ENCODE peak calls at places on chromosomes 16 and 17, in five cellular contexts. F is tibial nerve, Y is K562, I is transverse colon, H is HCT116. T is an unnamed sample.

GRCh38 chr17:64635647-64636305 is 26.3 kb downstream of the SMURF2 start:
- DNase-seq in I (no peak), Y (no peak), H (no peak), F (no peak), T (no peak)

GRCh38 chr17:13323990-13324389 is 277.7 kb downstream of the HS3ST3A1 start:
- DNase-seq in Y (no peak), I (no peak), H (no peak), F (no peak), T (no peak)

GRCh38 chr16:17223576-17223975 is 247.2 kb downstream of the XYLT1 start:
- DNase-seq in F (no peak), H (no peak), I (no peak), Y (no peak), T (no peak)

GRCh38 chr16:15694499-15694898 is 44.5 kb downstream of the NDE1 start:
- DNase-seq in F (no peak), H (no peak), Y (no peak), I (no peak), T (no peak)

GRCh38 chr17:79049821-79050220 is 24.8 kb upstream of the ENGASE start:
- DNase-seq in F (no peak), I (no peak), H (no peak), Y (no peak), T (no peak)

GRCh38 chr16:81127051-81127450 is 30.9 kb upstream of the GCSH start:
- DNase-seq in Y (no peak), I (no peak), H (no peak), F (no peak), T (no peak)

GRCh38 chr17:37781451-37781850 is 36.6 kb upstream of the HNF1B start:
- DNase-seq in H (no peak), Y (no peak), I (no peak), F (no peak), T (no peak)

GRCh38 chr16:29310852-29311314 is 95.6 kb downstream of the NPIPB11 start:
- DNase-seq in H (no peak), I (no peak), Y (no peak), F (no peak), T (peak)

GRCh38 chr17:3802461-3803307 is 1.7 kb upstream of the ITGAE start:
- DNase-seq in H (no peak), F (no peak), I (peak), Y (no peak), T (peak)

GRCh38 chr17:74148901-74149596 is 54.4 kb upstream of the RPL38 start:
- DNase-seq in H (no peak), F (no peak), I (no peak), Y (no peak), T (no peak)

GRCh38 chr16:56841659-56842058 is 23.3 kb upstream of the SLC12A3 start:
- DNase-seq in I (no peak), Y (no peak), H (no peak), F (no peak), T (no peak)

GRCh38 chr17:62780273-62780672 is 27.8 kb downstream of the MARCHF10 start:
- DNase-seq in F (no peak), I (no peak), Y (no peak), H (no peak), T (peak)

GRCh38 chr16:23119570-23119969 is 29.7 kb downstream of the USP31 start:
- DNase-seq in F (no peak), Y (no peak), I (no peak), H (no peak), T (no peak)

GRCh38 chr16:71837150-71837549 is 8.6 kb upstream of the ATXN1L start:
- DNase-seq in F (no peak), Y (no peak), I (no peak), H (no peak), T (no peak)

GRCh38 chr17:58273453-58274104 is 7.2 kb downstream of the MPO start:
- DNase-seq in I (no peak), Y (no peak), F (no peak), H (no peak), T (no peak)

GRCh38 chr17:13030459-13031305 is 12.9 kb upstream of the ELAC2 start:
- DNase-seq in F (no peak), I (peak), Y (peak), H (no peak), T (peak)

GRCh38 chr17:8375738-8376259 is 705 bp downstream of the KRABD2 start:
- DNase-seq in I (no peak), Y (no peak), H (no peak), F (no peak), T (no peak)

GRCh38 chr17:76154935-76155845 is 14.1 kb upstream of the FOXJ1 start:
- DNase-seq in I (no peak), H (no peak), F (peak), Y (no peak), T (no peak)

GRCh38 chr17:63516910-63517824 is 6.0 kb upstream of the KCNH6 start:
- DNase-seq in I (no peak), H (peak), F (no peak), Y (no peak), T (no peak)

GRCh38 chr17:47716381-47716780 is 16.7 kb upstream of the TBX21 start:
- DNase-seq in H (no peak), I (no peak), Y (no peak), F (no peak), T (no peak)

GRCh38 chr17:54418467-54418866 is 482.2 kb upstream of the TOM1L1 start:
- DNase-seq in F (no peak), H (no peak), Y (no peak), I (no peak), T (no peak)

GRCh38 chr16:5024632-5025031 is 9.1 kb downstream of the NAGPA start:
- DNase-seq in H (peak), I (peak), F (no peak), Y (no peak), T (peak)

GRCh38 chr16:24977673-24978065 is 37.5 kb downstream of the ARHGAP17 start:
- DNase-seq in I (no peak), H (no peak), Y (no peak), F (no peak), T (no peak)

GRCh38 chr17:18858567-18859245 is 775 bp downstream of the PRPSAP2 start:
- DNase-seq in F (no peak), H (no peak), Y (no peak), I (no peak), T (no peak)

GRCh38 chr16:47778106-47778803 is 317.1 kb downstream of the PHKB start:
- DNase-seq in Y (no peak), H (no peak), I (no peak), F (no peak), T (no peak)

GRCh38 chr17:31279401-31279800 is 17.6 kb downstream of the OMG start:
- DNase-seq in F (no peak), Y (no peak), I (no peak), H (no peak), T (no peak)

GRCh38 chr17:61314368-61315078 is 85.1 kb upstream of the TBX2 start:
- DNase-seq in H (no peak), F (no peak), I (no peak), Y (no peak), T (no peak)

GRCh38 chr17:81868674-81869220 is 2.4 kb downstream of the ARHGDIA start:
- DNase-seq in H (peak), Y (peak), I (peak), F (no peak), T (peak)

GRCh38 chr17:43790311-43790940 is 10.2 kb downstream of the CFAP97D1 start:
- DNase-seq in F (no peak), H (no peak), Y (no peak), I (no peak), T (no peak)

GRCh38 chr17:55731586-55732250 is 9.1 kb upstream of the TMEM100 start:
- DNase-seq in H (no peak), F (peak), Y (no peak), I (peak), T (peak)

GRCh38 chr16:87133112-87133850 is 183.9 kb downstream of the C16orf95 start:
- DNase-seq in F (no peak), H (no peak), I (no peak), Y (no peak), T (no peak)

GRCh38 chr16:58492066-58492465 is 7.9 kb upstream of the NDRG4 start:
- DNase-seq in F (no peak), I (no peak), H (no peak), Y (no peak), T (no peak)

GRCh38 chr16:71559855-71560254 is 17.0 kb downstream of the TAT start:
- DNase-seq in I (no peak), Y (no peak), H (no peak), F (no peak), T (no peak)

GRCh38 chr17:4968916-4969550 is 1.4 kb upstream of the SPAG7 start:
- DNase-seq in I (no peak), H (no peak), Y (no peak), F (no peak), T (no peak)

GRCh38 chr17:49990921-49991320 is 4.1 kb downstream of the DLX3 start:
- DNase-seq in Y (no peak), H (no peak), I (no peak), F (no peak), T (no peak)

GRCh38 chr16:69633375-69633774 is 67.6 kb downstream of the NFAT5 start:
- DNase-seq in H (no peak), Y (no peak), I (no peak), F (no peak), T (no peak)

GRCh38 chr16:30903002-30903401 is 6.6 kb downstream of the CTF1 start:
- DNase-seq in I (no peak), H (no peak), Y (peak), F (no peak), T (no peak)

GRCh38 chr17:34892864-34893263 is 68.4 kb downstream of the CCT6B start:
- DNase-seq in F (no peak), I (no peak), H (peak), Y (peak), T (no peak)

GRCh38 chr17:77727216-77727615 is 231.3 kb upstream of the TNRC6C start:
- DNase-seq in I (no peak), Y (no peak), F (no peak), H (no peak), T (no peak)

DNA sequence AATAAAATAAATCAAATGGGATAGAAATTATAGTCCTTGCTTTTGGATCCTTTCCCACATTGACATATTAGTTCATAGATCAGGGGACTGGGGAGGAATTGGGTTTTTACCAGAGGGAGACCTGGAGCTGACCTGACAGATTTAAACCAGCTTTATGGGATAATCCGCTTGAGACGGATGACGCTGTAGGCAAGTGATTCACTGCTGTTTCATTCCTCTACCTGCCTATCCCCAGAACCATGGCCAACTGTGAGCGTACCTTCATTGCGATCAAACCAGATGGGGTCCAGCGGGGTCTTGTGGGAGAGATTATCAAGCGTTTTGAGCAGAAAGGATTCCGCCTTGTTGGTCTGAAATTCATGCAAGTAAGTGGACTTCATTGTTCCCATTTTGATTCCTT is 2.1 kb downstream of the NME1 start:
- DNase-seq in H (no peak), F (no peak), I (no peak), Y (no peak), T (no peak)
- H3K4me3 ChIP-seq in H (no peak), F (no peak), I (no peak), Y (no peak), T (no peak)

GRCh38 chr17:32361270-32361669 is 11.3 kb downstream of the ZNF207 start:
- DNase-seq in H (no peak), F (no peak), I (no peak), Y (no peak), T (no peak)
- H3K27ac ChIP-seq in H (no peak), F (no peak), I (no peak), Y (no peak), T (no peak)

GRCh38 chr17:36600477-36600876 is 906 bp upstream of the MRM1 start:
- DNase-seq in F (no peak), I (no peak), H (no peak), Y (no peak), T (no peak)

GRCh38 chr17:36602924-36603384 is 1.6 kb downstream of the MRM1 start:
- DNase-seq in F (peak), H (peak), Y (peak), I (peak), T (peak)

GRCh38 chr17:36600936-36601302 is 464 bp upstream of the MRM1 start:
- DNase-seq in H (no peak), Y (no peak), I (no peak), F (no peak), T (no peak)

GRCh38 chr17:36602030-36602737 is 801 bp downstream of the MRM1 start:
- DNase-seq in F (no peak), Y (no peak), H (no peak), I (peak), T (peak)

DNA sequence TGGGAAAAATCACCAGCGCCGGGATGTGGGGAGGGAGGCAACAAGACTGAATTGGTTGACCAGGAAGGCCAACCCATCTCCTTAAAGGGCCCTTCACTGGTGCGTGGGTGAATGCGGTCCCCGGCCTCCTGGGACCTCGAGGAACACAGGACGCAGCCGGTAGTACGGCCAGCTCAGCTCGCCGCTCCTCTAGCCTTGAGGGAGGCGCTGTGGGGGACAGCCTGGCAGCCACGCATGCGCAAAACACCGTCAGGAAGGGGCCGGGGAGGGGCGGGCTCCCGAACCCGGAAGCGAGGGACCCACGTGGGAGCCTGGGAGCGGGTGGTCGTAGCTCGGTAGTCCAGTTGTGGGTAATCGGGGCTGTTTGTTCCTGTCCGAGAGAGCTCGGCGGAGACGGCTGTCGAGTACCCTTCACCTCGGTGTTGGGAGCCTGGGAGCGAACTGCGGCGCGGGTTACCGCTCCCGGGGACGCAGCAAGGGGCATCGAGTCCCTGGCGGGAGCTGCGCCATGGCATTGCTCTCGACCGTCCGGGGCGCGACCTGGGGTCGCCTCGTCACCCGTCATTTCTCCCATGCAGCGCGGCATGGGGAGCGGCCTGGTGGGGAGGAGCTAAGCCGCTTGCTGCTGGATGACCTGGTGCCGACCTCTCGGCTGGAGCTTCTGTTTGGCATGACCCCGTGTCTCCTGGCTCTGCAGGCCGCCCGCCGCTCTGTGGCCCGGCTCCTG is at the start of gene MRM1:
- DNase-seq in I (peak), H (peak), Y (peak), F (peak), T (peak)
- TF ChIP-seq POLR2A in I (peak), H (peak), Y (peak), F (peak), T (peak)

GRCh38 chr16:736936-737481 is 3.8 kb downstream of the CIAO3 start:
- DNase-seq in I (no peak), Y (no peak), H (no peak), F (no peak), T (no peak)
- H3K4me3 ChIP-seq in I (no peak), Y (no peak), H (no peak), F (no peak), T (no peak)

GRCh38 chr16:10189861-10190390 is 7.7 kb upstream of the GRIN2A start:
- DNase-seq in H (no peak), F (no peak), Y (no peak), I (no peak), T (no peak)

GRCh38 chr16:10191096-10191495 is 8.9 kb upstream of the GRIN2A start:
- DNase-seq in F (no peak), Y (no peak), I (no peak), H (no peak), T (no peak)

GRCh38 chr16:10183606-10183959 is 1.4 kb upstream of the GRIN2A start:
- DNase-seq in I (no peak), H (no peak), Y (no peak), F (no peak), T (no peak)

DNA sequence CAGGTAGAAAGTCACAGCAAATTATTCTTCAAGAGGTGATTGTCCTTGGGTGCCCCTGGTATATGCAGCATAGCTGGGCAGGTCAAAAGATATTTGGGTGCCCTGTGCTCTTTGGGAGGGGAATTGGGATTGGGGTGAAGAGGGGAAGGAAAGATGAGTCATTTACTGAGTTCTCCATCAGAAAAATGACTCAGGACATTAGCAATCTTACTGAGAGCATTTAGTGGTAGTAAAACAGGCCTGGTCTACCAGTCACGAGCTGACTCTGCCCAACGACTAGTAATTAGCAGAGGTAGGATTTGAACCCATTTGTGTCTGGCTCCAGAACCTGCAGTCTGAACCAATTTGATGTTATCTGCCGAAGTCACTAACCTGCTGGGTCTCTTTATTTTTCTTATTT is 6.0 kb upstream of the GRIN2A start:
- DNase-seq in I (no peak), Y (no peak), H (no peak), F (no peak), T (no peak)
- H3K27ac ChIP-seq in I (no peak), Y (no peak), H (no peak), F (no peak), T (no peak)